ENCODE peak calls at places on chromosome 22, in six cellular contexts. U is K562, F is heart left ventricle, T is GM12878, Z is upper lobe of left lung, G is right lobe of liver. I is an unnamed sample.

GRCh38 chr22:42428760-42429159 is 3.4 kb downstream of the NFAM1 start:
- ATAC-seq in G (no peak), U (no peak), T (no peak), Z (no peak), F (no peak), I (no peak)

GRCh38 chr22:36347094-36347493 is 40.7 kb downstream of the MYH9 start:
- ATAC-seq in F (peak; percentile 20), U (no peak), G (peak; percentile 26), T (no peak), Z (no peak), I (no peak)

GRCh38 chr22:33605201-33605600 is 315.1 kb downstream of the LARGE1 start:
- ATAC-seq in T (no peak), F (no peak), U (no peak), G (no peak), Z (no peak), I (no peak)

GRCh38 chr22:21067901-21068680 is 22.3 kb downstream of the LRRC74B start:
- ATAC-seq in F (no peak), Z (no peak), T (no peak), U (no peak), G (no peak), I (no peak)

GRCh38 chr22:47678667-47679287 is 916.3 kb downstream of the TBC1D22A start:
- ATAC-seq in G (no peak), Z (no peak), F (no peak), U (no peak), T (no peak), I (no peak)

GRCh38 chr22:25759825-25760231 is 17.8 kb downstream of the MYO18B start:
- ATAC-seq in G (peak; percentile 21), T (no peak), U (peak; percentile 63), F (no peak), Z (peak; percentile 90), I (no peak)

GRCh38 chr22:20231499-20232236 is 36.5 kb downstream of the RTN4R start:
- ATAC-seq in U (peak; percentile 6), F (no peak), G (no peak), Z (no peak), T (no peak), I (no peak)

GRCh38 chr22:19383292-19383691 is 48.2 kb downstream of the HIRA start:
- ATAC-seq in Z (no peak), T (no peak), U (no peak), F (no peak), G (no peak), I (no peak)

GRCh38 chr22:48079505-48080295 is 1317.2 kb downstream of the TBC1D22A start:
- ATAC-seq in G (no peak), F (no peak), T (no peak), U (no peak), Z (no peak), I (no peak)

GRCh38 chr22:21001601-21002325 is at the start of gene THAP7:
- ATAC-seq in U (peak; percentile 91), G (peak; percentile 95), T (peak; percentile 95), Z (peak; percentile 98), F (peak; percentile 95), I (peak; percentile 97)

GRCh38 chr22:42919199-42919598 is 62.1 kb upstream of the ARFGAP3 start:
- ATAC-seq in G (no peak), T (peak; percentile 36), Z (peak; percentile 37), U (no peak), F (peak; percentile 11), I (no peak)

GRCh38 chr22:24112188-24112587 is 69.1 kb upstream of the SUSD2 start:
- ATAC-seq in Z (no peak), G (no peak), T (no peak), U (no peak), F (no peak), I (no peak)

GRCh38 chr22:42484506-42484905 is 35.1 kb downstream of the RRP7A start:
- ATAC-seq in T (no peak), Z (no peak), G (no peak), F (no peak), U (no peak), I (no peak)

GRCh38 chr22:24590596-24591173 is 2.2 kb downstream of the LRRC75B start:
- ATAC-seq in F (no peak), G (no peak), T (no peak), U (no peak), Z (no peak), I (no peak)

GRCh38 chr22:39703890-39704658 is 133.5 kb downstream of the CACNA1I start:
- ATAC-seq in T (no peak), G (no peak), U (no peak), F (peak; percentile 46), Z (peak; percentile 28), I (peak; percentile 46)

GRCh38 chr22:35334010-35334409 is 34.3 kb downstream of the TOM1 start:
- ATAC-seq in T (peak; percentile 73), Z (no peak), G (no peak), U (no peak), F (no peak), I (no peak)

GRCh38 chr22:36415415-36416168 is 27.8 kb upstream of the MYH9 start:
- ATAC-seq in G (no peak), U (no peak), T (no peak), Z (no peak), F (no peak), I (no peak)

GRCh38 chr22:50674606-50675552 is 2.3 kb downstream of the SHANK3 start:
- ATAC-seq in Z (peak; percentile 20), F (no peak), G (no peak), U (no peak), T (no peak), I (no peak)

GRCh38 chr22:49640366-49641095 is 187.1 kb downstream of the BRD1 start:
- ATAC-seq in Z (no peak), F (no peak), T (no peak), U (no peak), G (no peak), I (no peak)

GRCh38 chr22:32237021-32237420 is 18.1 kb downstream of the SLC5A4 start:
- ATAC-seq in Z (no peak), U (no peak), G (no peak), T (no peak), F (no peak), I (no peak)

GRCh38 chr22:23287136-23288095 is 107.1 kb downstream of the BCR start:
- ATAC-seq in Z (no peak), F (no peak), G (no peak), U (no peak), T (no peak), I (no peak)

GRCh38 chr22:46652081-46652929 is 32.1 kb downstream of the GRAMD4 start:
- ATAC-seq in G (peak; percentile 69), U (peak; percentile 45), Z (no peak), T (no peak), F (peak; percentile 5), I (no peak)

GRCh38 chr22:21020802-21021429 is 6.0 kb downstream of the P2RX6 start:
- ATAC-seq in Z (no peak), U (peak; percentile 88), T (peak; percentile 85), G (no peak), F (no peak), I (no peak)

GRCh38 chr22:45919504-45920286 is 57.3 kb downstream of the WNT7B start:
- ATAC-seq in U (no peak), F (no peak), Z (peak; percentile 38), T (no peak), G (no peak), I (no peak)

DNA sequence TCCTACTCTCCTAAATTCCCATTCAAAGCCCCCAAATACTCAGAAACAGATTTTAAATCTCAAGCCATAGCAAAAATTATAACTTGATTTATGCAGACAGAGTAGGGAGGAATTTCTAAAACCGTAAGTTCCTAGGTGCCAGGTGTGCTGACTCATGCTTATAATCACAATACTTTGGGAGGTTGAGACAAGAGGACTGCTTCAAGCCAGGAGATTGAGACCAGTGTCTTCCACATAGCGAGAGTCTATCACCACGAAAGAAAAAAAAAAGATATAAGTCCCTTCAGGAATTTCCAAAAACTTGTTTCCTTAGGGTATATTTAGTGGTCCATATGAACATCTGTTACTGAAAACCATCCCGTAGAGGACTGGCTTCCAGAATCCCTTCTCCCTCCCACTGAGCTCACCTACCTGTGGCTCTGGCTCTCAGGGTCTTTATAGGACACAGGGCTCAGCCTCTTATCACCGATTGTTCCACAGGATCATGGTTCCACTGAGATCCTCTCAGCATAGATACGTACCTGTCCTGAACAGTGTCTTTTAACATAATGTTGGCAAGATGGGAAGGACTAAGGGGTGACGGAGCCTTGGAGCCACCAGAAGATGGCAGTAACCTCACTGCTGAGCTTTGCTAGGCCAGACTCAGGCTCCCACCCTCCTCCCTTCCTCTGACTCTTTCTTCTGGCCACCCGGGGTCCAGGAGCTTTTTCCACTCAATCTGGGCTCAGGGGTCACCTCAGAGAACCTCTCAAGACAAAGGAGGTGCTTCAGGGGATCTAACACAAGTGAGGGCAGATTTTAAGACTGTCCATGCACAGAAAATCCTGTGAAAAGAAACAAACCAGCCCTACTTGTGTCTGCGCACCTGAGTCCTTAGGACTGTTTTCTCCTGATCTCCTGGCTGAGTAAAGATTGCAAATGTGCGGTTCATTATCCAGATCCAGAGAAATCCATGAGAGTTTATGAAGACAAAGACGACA is 117.5 kb upstream of the TOP3B start:
- ATAC-seq in U (peak; percentile 95), F (no peak), G (no peak), Z (no peak), T (peak; percentile 56), I (no peak)
- TF ChIP-seq CTCF in U (no peak), F (no peak), G (peak; percentile 27), Z (no peak), T (peak; percentile 45), I (no peak)

DNA sequence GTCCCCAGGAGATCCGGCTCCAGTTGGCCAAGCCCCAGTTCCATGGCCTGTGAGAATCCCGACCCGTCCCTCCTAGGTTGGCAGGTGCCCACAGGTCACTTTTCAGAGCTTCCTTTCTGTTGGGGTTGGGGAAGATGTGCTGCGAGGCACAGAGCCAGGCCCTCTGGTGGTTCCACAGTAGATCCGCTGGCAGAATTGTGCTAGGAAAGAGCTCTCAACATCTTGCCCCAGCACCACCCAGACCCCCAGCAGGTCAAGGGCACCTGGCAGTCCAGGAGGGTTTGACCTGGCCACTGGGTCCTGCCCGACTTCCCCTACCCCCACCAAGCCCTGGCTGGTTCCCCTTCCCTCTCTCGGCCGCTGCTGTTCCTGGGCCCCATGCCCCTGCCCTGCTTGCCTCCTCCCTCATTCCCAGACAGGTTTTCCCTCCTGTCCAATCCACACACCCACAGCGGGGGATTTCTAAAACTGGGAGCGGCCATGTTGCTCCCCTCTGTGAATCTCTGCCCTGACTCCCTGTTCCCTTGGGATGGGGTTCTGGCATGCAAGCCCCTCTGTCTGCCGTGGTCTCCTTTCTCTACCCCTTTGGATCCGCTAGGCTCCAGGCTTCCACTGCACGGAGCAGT is 26.2 kb upstream of the GCAT start:
- ATAC-seq in T (no peak), G (peak; percentile 46), Z (no peak), F (peak; percentile 5), U (peak; percentile 19), I (no peak)
- TF ChIP-seq POLR2A in T (no peak), G (no peak), Z (no peak), F (no peak), U (no peak), I (no peak)

GRCh38 chr22:30978304-30978962 is 9.4 kb downstream of the TUG1 start:
- ATAC-seq in T (no peak), U (no peak), Z (no peak), G (no peak), F (no peak), I (no peak)
- H3K9me3 ChIP-seq in T (peaks cover 33% of the 10 kb centered on the region), U (peaks cover 16% of the 10 kb centered on the region), Z (peaks cover 46% of the 10 kb centered on the region), G (no peaks in the 10 kb centered on the region), F (peaks cover 14% of the 10 kb centered on the region), I (peaks cover 94% of the 10 kb centered on the region)

GRCh38 chr22:27438271-27438980 is 363.1 kb downstream of the MN1 start:
- ATAC-seq in F (peak; percentile 21), G (no peak), U (no peak), Z (no peak), T (no peak), I (peak; percentile 42)
- TF ChIP-seq CTCF in F (peak; percentile 16), G (no peak), U (no peak), Z (no peak), T (no peak), I (peak; percentile 31)

GRCh38 chr22:41411021-41411851 is 29.5 kb downstream of the TEF start:
- ATAC-seq in G (no peak), T (no peak), F (peak; percentile 19), U (no peak), Z (no peak), I (peak; percentile 63)
- TF ChIP-seq POLR2A in G (peak; percentile 11), T (no peak), F (no peak), U (no peak), Z (no peak), I (peak; percentile 49)